ENCODE peak calls at places on chromosomes 3 and 15, in nine cellular contexts. X is GM12878, Z is nephron progenitor cell, V is choroid plexus epithelial cell, S is cardiac muscle cell, G is progenitor cell of endocrine pancreas, H is heart right ventricle, U is epithelial cell of proximal tubule, I is WERI-Rb-1. D is an unnamed sample.
A peak's percentile ranks its signal among the peaks of the same experiment; 100 is the strongest.

GRCh38 chr3:41247590-41247989 is 48.3 kb downstream of the CTNNB1 start:
- DNase-seq in X (no peak), Z (no peak), V (no peak), S (no peak), G (no peak), H (no peak), U (no peak), I (no peak), D (no peak)

GRCh38 chr3:12370758-12371157 is 81.9 kb downstream of the PPARG start:
- DNase-seq in X (no peak), Z (no peak), V (peak; percentile 30), S (peak; percentile 54), G (no peak), H (no peak), U (no peak), I (no peak), D (no peak)

GRCh38 chr3:129892857-129893615 is 475 bp downstream of the TMCC1 start:
- DNase-seq in X (peak; percentile 23), Z (peak; percentile 77), V (no peak), S (peak; percentile 5), G (peak; percentile 60), H (peak; percentile 80), U (no peak), I (peak; percentile 73), D (peak; percentile 76)

GRCh38 chr3:42544492-42545283 is 37.1 kb downstream of the SEC22C start:
- DNase-seq in X (no peak), Z (no peak), V (peak; percentile 30), S (no peak), G (no peak), H (peak; percentile 36), U (no peak), I (no peak), D (no peak)

GRCh38 chr3:44045476-44046275 is 196.0 kb upstream of the TOPAZ1 start:
- DNase-seq in X (peak; percentile 98), Z (no peak), V (peak; percentile 29), S (no peak), G (no peak), H (no peak), U (no peak), I (no peak), D (no peak)

GRCh38 chr3:137150825-137151224 is 193.0 kb downstream of the IL20RB start:
- DNase-seq in X (no peak), Z (no peak), V (no peak), S (no peak), G (no peak), H (no peak), U (no peak), I (peak; percentile 40), D (no peak)

GRCh38 chr3:72722930-72723726 is 125.1 kb downstream of the SHQ1 start:
- DNase-seq in X (peak; percentile 35), Z (no peak), V (peak; percentile 77), S (peak; percentile 45), G (no peak), H (no peak), U (no peak), I (no peak), D (no peak)

GRCh38 chr3:43615133-43615532 is 6.7 kb downstream of the ANO10 start:
- DNase-seq in X (no peak), Z (no peak), V (no peak), S (no peak), G (no peak), H (no peak), U (no peak), I (no peak), D (no peak)

GRCh38 chr3:147940400-147940799 is 531.2 kb downstream of the ZIC1 start:
- DNase-seq in X (no peak), Z (no peak), V (peak; percentile 48), S (peak; percentile 13), G (no peak), H (no peak), U (no peak), I (no peak), D (no peak)

GRCh38 chr3:160451602-160452001 is 2.0 kb upstream of the TRIM59 start:
- DNase-seq in X (no peak), Z (no peak), V (no peak), S (no peak), G (no peak), H (no peak), U (no peak), I (no peak), D (no peak)

GRCh38 chr15:52183562-52184173 is 7.5 kb downstream of the GNB5 start:
- DNase-seq in X (no peak), Z (peak; percentile 59), V (peak; percentile 66), S (peak; percentile 54), G (peak; percentile 25), H (no peak), U (no peak), I (peak; percentile 70), D (peak; percentile 68)

GRCh38 chr3:50417637-50418033 is 58.3 kb upstream of the TMEM115 start:
- DNase-seq in X (no peak), Z (no peak), V (no peak), S (no peak), G (no peak), H (no peak), U (no peak), I (no peak), D (no peak)

GRCh38 chr3:58032186-58032585 is 24.0 kb downstream of the FLNB start:
- DNase-seq in X (no peak), Z (no peak), V (peak; percentile 82), S (peak; percentile 69), G (no peak), H (no peak), U (no peak), I (no peak), D (no peak)

GRCh38 chr3:79140718-79141117 is 627.1 kb downstream of the ROBO1 start:
- DNase-seq in X (no peak), Z (no peak), V (peak; percentile 89), S (peak; percentile 76), G (no peak), H (no peak), U (no peak), I (no peak), D (no peak)

GRCh38 chr3:195221015-195221853 is 49.7 kb downstream of the XXYLT1 start:
- DNase-seq in X (no peak), Z (no peak), V (peak; percentile 83), S (peak; percentile 79), G (no peak), H (peak; percentile 46), U (no peak), I (no peak), D (no peak)

GRCh38 chr3:184336484-184337230 is 743 bp upstream of the FAM131A start:
- DNase-seq in X (no peak), Z (no peak), V (peak; percentile 69), S (peak; percentile 69), G (no peak), H (no peak), U (no peak), I (no peak), D (no peak)

GRCh38 chr3:104907507-104907906 is 459.2 kb upstream of the ALCAM start:
- DNase-seq in X (no peak), Z (no peak), V (peak; percentile 85), S (peak; percentile 79), G (no peak), H (no peak), U (peak; percentile 43), I (no peak), D (no peak)

GRCh38 chr15:70376929-70377691 is 279.4 kb upstream of the TLE3 start:
- DNase-seq in X (no peak), Z (peak; percentile 63), V (peak; percentile 45), S (peak; percentile 73), G (no peak), H (peak; percentile 78), U (no peak), I (peak; percentile 29), D (peak; percentile 88)

GRCh38 chr3:127857270-127857801 is 35.0 kb upstream of the MGLL start:
- DNase-seq in X (no peak), Z (no peak), V (peak; percentile 21), S (peak; percentile 7), G (no peak), H (no peak), U (no peak), I (no peak), D (no peak)
- TF ChIP-seq CTCF in X (peak; percentile 55), Z (no peak), V (peak; percentile 24), S (no peak), G (no peak), H (no peak), U (peak; percentile 39), I (peak; percentile 37), D (no peak)

GRCh38 chr3:152073267-152073666 is 195.5 kb upstream of the MBNL1 start:
- DNase-seq in X (no peak), Z (no peak), V (peak; percentile 71), S (peak; percentile 69), G (no peak), H (no peak), U (no peak), I (no peak), D (no peak)
- TF ChIP-seq CTCF in X (no peak), Z (no peak), V (peak; percentile 18), S (peak; percentile 13), G (no peak), H (no peak), U (peak; percentile 30), I (no peak), D (no peak)

DNA sequence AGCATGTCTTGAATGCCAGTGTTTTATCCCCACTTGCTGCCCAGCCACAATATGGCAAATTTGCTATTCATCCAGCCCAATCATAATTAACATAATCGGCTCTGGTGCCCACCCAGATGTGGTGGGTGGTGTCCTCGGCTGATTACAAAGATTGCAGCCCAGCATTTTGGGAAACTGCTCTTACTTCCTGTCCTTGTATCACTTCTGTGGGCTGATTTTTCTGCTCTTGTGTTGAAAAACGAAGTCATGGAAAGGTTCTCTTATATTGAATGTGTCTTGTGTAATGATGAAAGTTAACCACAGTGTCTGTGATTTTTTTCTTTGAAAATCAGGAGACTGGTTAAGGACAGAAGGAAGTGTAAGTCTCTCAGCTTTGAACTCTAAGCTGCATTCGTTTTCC is 141.7 kb downstream of the CACNA2D3 start:
- DNase-seq in X (no peak), Z (no peak), V (no peak), S (no peak), G (no peak), H (no peak), U (no peak), I (no peak), D (no peak)
- TF ChIP-seq CTCF in X (no peak), Z (no peak), V (no peak), S (no peak), G (no peak), H (no peak), U (no peak), I (no peak), D (no peak)

GRCh38 chr15:80058044-80058443 is 1.4 kb upstream of the ZFAND6 start:
- DNase-seq in X (no peak), Z (no peak), V (no peak), S (no peak), G (no peak), H (no peak), U (no peak), I (no peak), D (no peak)

GRCh38 chr15:80055933-80056332 is 3.5 kb upstream of the ZFAND6 start:
- DNase-seq in X (peak; percentile 66), Z (no peak), V (no peak), S (no peak), G (no peak), H (no peak), U (no peak), I (no peak), D (no peak)

GRCh38 chr15:80061581-80061980 is 2.1 kb downstream of the ZFAND6 start:
- DNase-seq in X (no peak), Z (no peak), V (peak; percentile 61), S (peak; percentile 21), G (no peak), H (no peak), U (no peak), I (no peak), D (no peak)

GRCh38 chr15:80059786-80060489 is 462 bp downstream of the ZFAND6 start:
- DNase-seq in X (no peak), Z (peak; percentile 83), V (peak; percentile 33), S (peak; percentile 30), G (peak; percentile 45), H (no peak), U (no peak), I (peak; percentile 53), D (peak; percentile 76)

GRCh38 chr15:80058851-80059785 is at the start of gene ZFAND6:
- DNase-seq in X (peak; percentile 74), Z (peak; percentile 98), V (peak; percentile 94), S (peak; percentile 95), G (peak; percentile 92), H (peak; percentile 95), U (peak; percentile 44), I (peak; percentile 96), D (peak; percentile 97)
- TF ChIP-seq CTCF in X (peak; percentile 27), Z (no peak), V (peak; percentile 1), S (no peak), G (no peak), H (no peak), U (no peak), I (no peak), D (no peak)